ENCODE peak calls at places on chromosomes 3 and 15, in eight cellular contexts. T is T-helper 2 cell; Z is cardiac fibroblast; D is stimulated activated CD4-positive, alpha-beta T cell treated with anti-CD3 and anti-CD28 coated beads, Interleukin-15, amount 100 ng/mL, for 1 hour; U is amygdala; O is GF-D8; S is coronary artery; B is pons. G is an unnamed sample.
A peak's percentile ranks its signal among the peaks of the same experiment; 100 is the strongest.

GRCh38 chr3:48798998-48799397 is 48.7 kb downstream of the PRKAR2A start:
- DNase-seq in T (no peak), Z (peak; percentile 53), D (no peak), U (no peak), O (no peak), S (no peak), B (no peak), G (no peak)

GRCh38 chr3:62019906-62020305 is 353.4 kb downstream of the FEZF2 start:
- DNase-seq in T (no peak), Z (peak; percentile 17), D (no peak), U (no peak), O (no peak), S (no peak), B (no peak), G (no peak)

GRCh38 chr3:4852780-4853748 is 126.2 kb upstream of the BHLHE40 start:
- DNase-seq in T (no peak), Z (peak; percentile 64), D (no peak), U (no peak), O (no peak), S (no peak), B (no peak), G (no peak)

GRCh38 chr3:84946240-84946639 is 12.5 kb upstream of the CADM2 start:
- DNase-seq in T (no peak), Z (no peak), D (no peak), U (no peak), O (no peak), S (no peak), B (no peak), G (no peak)

GRCh38 chr15:27358751-27359434 is 387.9 kb downstream of the GABRG3 start:
- DNase-seq in T (no peak), Z (no peak), D (no peak), U (peak; percentile 2), O (no peak), S (no peak), B (peak; percentile 17), G (no peak)

GRCh38 chr3:50450135-50450911 is 53.1 kb downstream of the CACNA2D2 start:
- DNase-seq in T (peak; percentile 89), Z (peak; percentile 2), D (no peak), U (no peak), O (no peak), S (peak; percentile 78), B (peak; percentile 28), G (peak; percentile 35)

GRCh38 chr15:74252291-74253080 is 16.4 kb downstream of the CCDC33 start:
- DNase-seq in T (no peak), Z (peak; percentile 66), D (no peak), U (no peak), O (no peak), S (no peak), B (no peak), G (no peak)

GRCh38 chr3:13598926-13599886 is 50.3 kb downstream of the FBLN2 start:
- DNase-seq in T (no peak), Z (no peak), D (no peak), U (no peak), O (no peak), S (no peak), B (no peak), G (no peak)

GRCh38 chr3:39291903-39292329 is 12.1 kb upstream of the CX3CR1 start:
- DNase-seq in T (peak; percentile 48), Z (peak; percentile 61), D (peak; percentile 51), U (peak; percentile 8), O (peak; percentile 6), S (no peak), B (no peak), G (peak; percentile 53)

GRCh38 chr3:101020616-101021015 is 27.4 kb upstream of the ABI3BP start:
- DNase-seq in T (no peak), Z (peak; percentile 88), D (no peak), U (no peak), O (no peak), S (no peak), B (no peak), G (no peak)

GRCh38 chr3:146528954-146529353 is 15.5 kb downstream of the PLSCR1 start:
- DNase-seq in T (no peak), Z (peak; percentile 80), D (no peak), U (no peak), O (no peak), S (no peak), B (no peak), G (no peak)

GRCh38 chr3:152175576-152175883 is 93.2 kb upstream of the MBNL1 start:
- DNase-seq in T (no peak), Z (peak; percentile 94), D (no peak), U (no peak), O (no peak), S (no peak), B (no peak), G (no peak)

GRCh38 chr15:79089331-79089889 is 1.2 kb downstream of the RASGRF1 start:
- DNase-seq in T (no peak), Z (no peak), D (no peak), U (no peak), O (no peak), S (peak; percentile 16), B (no peak), G (no peak)

GRCh38 chr15:59280855-59281254 is 74.2 kb downstream of the LDHAL6B start:
- DNase-seq in T (no peak), Z (no peak), D (no peak), U (no peak), O (no peak), S (no peak), B (no peak), G (no peak)

GRCh38 chr15:73357999-73358665 is 10.6 kb downstream of the HCN4 start:
- DNase-seq in T (no peak), Z (no peak), D (no peak), U (no peak), O (no peak), S (no peak), B (no peak), G (no peak)

GRCh38 chr15:70508561-70509281 is 254.6 kb downstream of the UACA start:
- DNase-seq in T (no peak), Z (peak; percentile 93), D (no peak), U (no peak), O (peak; percentile 41), S (no peak), B (no peak), G (no peak)

GRCh38 chr3:187935623-187936156 is 190.4 kb upstream of the BCL6 start:
- DNase-seq in T (peak; percentile 4), Z (no peak), D (no peak), U (no peak), O (no peak), S (no peak), B (no peak), G (no peak)

GRCh38 chr3:73624363-73625123 is at the start of gene PDZRN3:
- DNase-seq in T (no peak), Z (peak; percentile 65), D (no peak), U (no peak), O (no peak), S (peak; percentile 81), B (no peak), G (no peak)

GRCh38 chr3:72297481-72297880 is 512.5 kb upstream of the PROK2 start:
- DNase-seq in T (no peak), Z (no peak), D (no peak), U (no peak), O (no peak), S (no peak), B (no peak), G (no peak)

GRCh38 chr15:62569460-62570404 is 404.6 kb upstream of the C2CD4B start:
- DNase-seq in T (no peak), Z (peak; percentile 45), D (no peak), U (no peak), O (no peak), S (peak; percentile 84), B (peak; percentile 6), G (no peak)

GRCh38 chr3:149752788-149753136 is 473 bp upstream of the COMMD2 start:
- DNase-seq in T (no peak), Z (no peak), D (no peak), U (no peak), O (no peak), S (no peak), B (no peak), G (no peak)

GRCh38 chr3:30370681-30371271 is 235.6 kb upstream of the TGFBR2 start:
- DNase-seq in T (no peak), Z (peak; percentile 26), D (no peak), U (no peak), O (no peak), S (no peak), B (no peak), G (no peak)

GRCh38 chr3:30319713-30320112 is 286.7 kb upstream of the TGFBR2 start:
- DNase-seq in T (peak; percentile 10), Z (peak; percentile 76), D (no peak), U (no peak), O (no peak), S (no peak), B (no peak), G (peak; percentile 11)

GRCh38 chr15:68797157-68797556 is 23.5 kb downstream of the ANP32A start:
- DNase-seq in T (no peak), Z (no peak), D (no peak), U (no peak), O (no peak), S (no peak), B (no peak), G (no peak)

GRCh38 chr3:16355864-16356263 is 90.9 kb downstream of the OXNAD1 start:
- DNase-seq in T (no peak), Z (no peak), D (no peak), U (no peak), O (no peak), S (no peak), B (no peak), G (no peak)

GRCh38 chr3:194223951-194224350 is 88.0 kb downstream of the HES1 start:
- DNase-seq in T (no peak), Z (no peak), D (no peak), U (no peak), O (no peak), S (no peak), B (no peak), G (no peak)

GRCh38 chr3:13012228-13012691 is 61.0 kb downstream of the IQSEC1 start:
- DNase-seq in T (peak; percentile 64), Z (peak; percentile 50), D (peak; percentile 18), U (no peak), O (peak; percentile 92), S (no peak), B (peak; percentile 81), G (peak; percentile 28)

GRCh38 chr3:48186993-48187578 is 1.1 kb downstream of the CDC25A start:
- DNase-seq in T (no peak), Z (peak; percentile 17), D (no peak), U (no peak), O (no peak), S (no peak), B (no peak), G (no peak)

GRCh38 chr15:63521405-63522142 is 17.2 kb downstream of the USP3 start:
- DNase-seq in T (no peak), Z (peak; percentile 62), D (no peak), U (no peak), O (no peak), S (no peak), B (no peak), G (no peak)

GRCh38 chr3:42149537-42150426 is 58.6 kb downstream of the TRAK1 start:
- DNase-seq in T (no peak), Z (no peak), D (no peak), U (no peak), O (no peak), S (no peak), B (no peak), G (no peak)

GRCh38 chr3:13192471-13193213 is 119.4 kb upstream of the IQSEC1 start:
- DNase-seq in T (no peak), Z (no peak), D (no peak), U (no peak), O (no peak), S (no peak), B (no peak), G (no peak)

GRCh38 chr15:101621961-101622360 is 30.2 kb downstream of the TM2D3 start:
- DNase-seq in T (no peak), Z (no peak), D (no peak), U (no peak), O (no peak), S (no peak), B (no peak), G (no peak)

GRCh38 chr3:155512175-155512866 is 218.8 kb upstream of the STRIT1 start:
- DNase-seq in T (no peak), Z (no peak), D (no peak), U (no peak), O (no peak), S (no peak), B (no peak), G (no peak)

GRCh38 chr3:42035816-42036482 is 55.2 kb upstream of the TRAK1 start:
- DNase-seq in T (no peak), Z (no peak), D (no peak), U (no peak), O (no peak), S (no peak), B (no peak), G (no peak)